ENCODE peak calls at places on chromosomes 6 and 20, in ten cellular contexts. One of them, this sample, is unnamed.

GRCh38 chr6:43076093-43076927 is at the start of gene PTK7:
- DNase-seq in posterior cingulate gyrus: peak
- DNase-seq in stimulated activated CD4-positive, alpha-beta T cell treated with anti-CD3 and anti-CD28 coated beads, Interleukin-2, amount 100 ng/mL, for 24 hours: peak
- DNase-seq in aorta: no peak
- DNase-seq in stimulated activated CD8-positive, alpha-beta memory T cell treated with anti-CD3 and anti-CD28 coated beads, Interleukin-2, amount 100 ng/mL, for 48 hours: no peak
- DNase-seq in lung: peak
- DNase-seq in hepatocyte: peak
- DNase-seq in T-helper 1 cell: no peak
- DNase-seq in NCI-H1048: peak
- DNase-seq in NCI-H460: no peak
- DNase-seq in this sample: no peak

GRCh38 chr20:44433751-44434538 is 41.7 kb upstream of the TTPAL start:
- DNase-seq in hepatocyte: peak
- DNase-seq in stimulated activated CD8-positive, alpha-beta memory T cell treated with anti-CD3 and anti-CD28 coated beads, Interleukin-2, amount 100 ng/mL, for 48 hours: no peak
- DNase-seq in aorta: no peak
- DNase-seq in posterior cingulate gyrus: no peak
- DNase-seq in T-helper 1 cell: no peak
- DNase-seq in stimulated activated CD4-positive, alpha-beta T cell treated with anti-CD3 and anti-CD28 coated beads, Interleukin-2, amount 100 ng/mL, for 24 hours: no peak
- DNase-seq in NCI-H460: no peak
- DNase-seq in lung: no peak
- DNase-seq in NCI-H1048: no peak
- DNase-seq in this sample: no peak

GRCh38 chr20:36745234-36745926 is 510 bp downstream of the NDRG3 start:
- DNase-seq in posterior cingulate gyrus: peak
- DNase-seq in T-helper 1 cell: no peak
- DNase-seq in stimulated activated CD4-positive, alpha-beta T cell treated with anti-CD3 and anti-CD28 coated beads, Interleukin-2, amount 100 ng/mL, for 24 hours: peak
- DNase-seq in hepatocyte: no peak
- DNase-seq in lung: peak
- DNase-seq in stimulated activated CD8-positive, alpha-beta memory T cell treated with anti-CD3 and anti-CD28 coated beads, Interleukin-2, amount 100 ng/mL, for 48 hours: peak
- DNase-seq in NCI-H460: no peak
- DNase-seq in NCI-H1048: no peak
- DNase-seq in aorta: peak
- DNase-seq in this sample: no peak

GRCh38 chr20:22582960-22583772 is 1.2 kb downstream of the FOXA2 start:
- DNase-seq in T-helper 1 cell: no peak
- DNase-seq in lung: no peak
- DNase-seq in hepatocyte: peak
- DNase-seq in aorta: no peak
- DNase-seq in NCI-H1048: no peak
- DNase-seq in stimulated activated CD8-positive, alpha-beta memory T cell treated with anti-CD3 and anti-CD28 coated beads, Interleukin-2, amount 100 ng/mL, for 48 hours: no peak
- DNase-seq in NCI-H460: no peak
- DNase-seq in posterior cingulate gyrus: peak
- DNase-seq in stimulated activated CD4-positive, alpha-beta T cell treated with anti-CD3 and anti-CD28 coated beads, Interleukin-2, amount 100 ng/mL, for 24 hours: no peak
- DNase-seq in this sample: no peak

GRCh38 chr6:135230702-135231468 is 49.8 kb downstream of the MYB start:
- DNase-seq in T-helper 1 cell: no peak
- DNase-seq in lung: no peak
- DNase-seq in stimulated activated CD8-positive, alpha-beta memory T cell treated with anti-CD3 and anti-CD28 coated beads, Interleukin-2, amount 100 ng/mL, for 48 hours: no peak
- DNase-seq in posterior cingulate gyrus: no peak
- DNase-seq in NCI-H1048: no peak
- DNase-seq in stimulated activated CD4-positive, alpha-beta T cell treated with anti-CD3 and anti-CD28 coated beads, Interleukin-2, amount 100 ng/mL, for 24 hours: no peak
- DNase-seq in NCI-H460: no peak
- DNase-seq in aorta: no peak
- DNase-seq in hepatocyte: no peak
- DNase-seq in this sample: no peak

GRCh38 chr6:139757766-139758655 is 383.6 kb upstream of the CITED2 start:
- DNase-seq in aorta: no peak
- DNase-seq in posterior cingulate gyrus: no peak
- DNase-seq in T-helper 1 cell: no peak
- DNase-seq in stimulated activated CD4-positive, alpha-beta T cell treated with anti-CD3 and anti-CD28 coated beads, Interleukin-2, amount 100 ng/mL, for 24 hours: no peak
- DNase-seq in NCI-H1048: no peak
- DNase-seq in lung: no peak
- DNase-seq in NCI-H460: no peak
- DNase-seq in hepatocyte: no peak
- DNase-seq in stimulated activated CD8-positive, alpha-beta memory T cell treated with anti-CD3 and anti-CD28 coated beads, Interleukin-2, amount 100 ng/mL, for 48 hours: no peak
- DNase-seq in this sample: no peak

GRCh38 chr20:50561379-50562078 is 51.3 kb downstream of the PTPN1 start:
- DNase-seq in NCI-H1048: no peak
- DNase-seq in NCI-H460: peak
- DNase-seq in aorta: no peak
- DNase-seq in lung: no peak
- DNase-seq in T-helper 1 cell: no peak
- DNase-seq in posterior cingulate gyrus: peak
- DNase-seq in hepatocyte: peak
- DNase-seq in stimulated activated CD4-positive, alpha-beta T cell treated with anti-CD3 and anti-CD28 coated beads, Interleukin-2, amount 100 ng/mL, for 24 hours: peak
- DNase-seq in stimulated activated CD8-positive, alpha-beta memory T cell treated with anti-CD3 and anti-CD28 coated beads, Interleukin-2, amount 100 ng/mL, for 48 hours: peak
- DNase-seq in this sample: peak

GRCh38 chr6:95280690-95281273 is 296.6 kb upstream of the MANEA start:
- DNase-seq in posterior cingulate gyrus: no peak
- DNase-seq in aorta: no peak
- DNase-seq in T-helper 1 cell: no peak
- DNase-seq in NCI-H1048: no peak
- DNase-seq in NCI-H460: peak
- DNase-seq in stimulated activated CD8-positive, alpha-beta memory T cell treated with anti-CD3 and anti-CD28 coated beads, Interleukin-2, amount 100 ng/mL, for 48 hours: no peak
- DNase-seq in stimulated activated CD4-positive, alpha-beta T cell treated with anti-CD3 and anti-CD28 coated beads, Interleukin-2, amount 100 ng/mL, for 24 hours: no peak
- DNase-seq in hepatocyte: peak
- DNase-seq in lung: no peak
- DNase-seq in this sample: peak

GRCh38 chr6:158808918-158809678 is 10.1 kb downstream of the EZR start:
- DNase-seq in T-helper 1 cell: no peak
- DNase-seq in stimulated activated CD4-positive, alpha-beta T cell treated with anti-CD3 and anti-CD28 coated beads, Interleukin-2, amount 100 ng/mL, for 24 hours: no peak
- DNase-seq in NCI-H1048: no peak
- DNase-seq in NCI-H460: no peak
- DNase-seq in aorta: no peak
- DNase-seq in hepatocyte: no peak
- DNase-seq in posterior cingulate gyrus: no peak
- DNase-seq in stimulated activated CD8-positive, alpha-beta memory T cell treated with anti-CD3 and anti-CD28 coated beads, Interleukin-2, amount 100 ng/mL, for 48 hours: no peak
- DNase-seq in lung: no peak
- DNase-seq in this sample: no peak

GRCh38 chr6:21748343-21749063 is 155.0 kb downstream of the SOX4 start:
- DNase-seq in T-helper 1 cell: no peak
- DNase-seq in stimulated activated CD4-positive, alpha-beta T cell treated with anti-CD3 and anti-CD28 coated beads, Interleukin-2, amount 100 ng/mL, for 24 hours: no peak
- DNase-seq in posterior cingulate gyrus: no peak
- DNase-seq in NCI-H1048: no peak
- DNase-seq in hepatocyte: no peak
- DNase-seq in NCI-H460: no peak
- DNase-seq in stimulated activated CD8-positive, alpha-beta memory T cell treated with anti-CD3 and anti-CD28 coated beads, Interleukin-2, amount 100 ng/mL, for 48 hours: no peak
- DNase-seq in lung: no peak
- DNase-seq in aorta: no peak
- DNase-seq in this sample: no peak

GRCh38 chr6:82067021-82067420 is 180.5 kb downstream of the IBTK start:
- DNase-seq in stimulated activated CD8-positive, alpha-beta memory T cell treated with anti-CD3 and anti-CD28 coated beads, Interleukin-2, amount 100 ng/mL, for 48 hours: no peak
- DNase-seq in posterior cingulate gyrus: no peak
- DNase-seq in aorta: no peak
- DNase-seq in hepatocyte: no peak
- DNase-seq in T-helper 1 cell: no peak
- DNase-seq in NCI-H460: no peak
- DNase-seq in NCI-H1048: no peak
- DNase-seq in lung: no peak
- DNase-seq in stimulated activated CD4-positive, alpha-beta T cell treated with anti-CD3 and anti-CD28 coated beads, Interleukin-2, amount 100 ng/mL, for 24 hours: no peak
- DNase-seq in this sample: no peak

GRCh38 chr6:116564921-116565872 is 6.1 kb upstream of the RWDD1 start:
- DNase-seq in NCI-H460: no peak
- DNase-seq in aorta: peak
- DNase-seq in T-helper 1 cell: no peak
- DNase-seq in NCI-H1048: no peak
- DNase-seq in hepatocyte: no peak
- DNase-seq in posterior cingulate gyrus: peak
- DNase-seq in lung: no peak
- DNase-seq in stimulated activated CD4-positive, alpha-beta T cell treated with anti-CD3 and anti-CD28 coated beads, Interleukin-2, amount 100 ng/mL, for 24 hours: no peak
- DNase-seq in stimulated activated CD8-positive, alpha-beta memory T cell treated with anti-CD3 and anti-CD28 coated beads, Interleukin-2, amount 100 ng/mL, for 48 hours: peak
- DNase-seq in this sample: no peak